ENCODE peak calls at places on chromosomes 12 and 14, in nine cellular contexts. J is stimulated activated naive CD8-positive, alpha-beta T cell treated with anti-CD3 and anti-CD28 coated beads, Interleukin-15, Interleukin-2, amounts not matched to agents 100 U/mL and 50 U/mL, for 24 hours; M is stimulated activated CD4-positive, alpha-beta T cell treated with anti-CD3 and anti-CD28 coated beads, Interleukin-12 subunit alpha, Interleukin-12 subunit beta, amount 100 ng/mL, for 4 hours; E is RPMI7951; N is activated CD4-positive, alpha-beta T cell treated with anti-CD3 and anti-CD28 coated beads for 24 hours; T is tibial nerve; O is pancreas; K is fibroblast of lung; I is Peyer's patch. A is an unnamed sample.

GRCh38 chr12:49800421-49801140 is 27.6 kb downstream of the NCKAP5L start:
- DNase-seq in N (no peak), E (no peak), M (no peak), T (no peak), J (no peak), I (no peak), K (no peak), O (no peak), A (no peak)

GRCh38 chr12:90399317-90399716 is 555.7 kb downstream of the CCER1 start:
- DNase-seq in E (no peak), T (no peak), J (no peak), K (peak), N (no peak), M (no peak), O (no peak), I (no peak), A (no peak)

GRCh38 chr14:80455031-80455430 is 243.7 kb upstream of the DIO2 start:
- DNase-seq in E (no peak), N (no peak), K (no peak), J (no peak), T (no peak), O (no peak), M (no peak), I (no peak), A (no peak)

GRCh38 chr14:24311837-24312615 is 724 bp downstream of the LTB4R start:
- DNase-seq in O (no peak), M (no peak), J (no peak), T (no peak), K (no peak), I (no peak), E (no peak), N (no peak), A (no peak)

GRCh38 chr12:67697443-67697842 is 48.9 kb downstream of the DYRK2 start:
- DNase-seq in T (no peak), K (peak), N (no peak), M (no peak), E (peak), O (no peak), J (no peak), I (no peak), A (no peak)

GRCh38 chr12:25249951-25250738 is 584 bp downstream of the KRAS start:
- DNase-seq in E (peak), N (peak), J (peak), I (peak), T (peak), K (peak), M (peak), O (peak), A (peak)

GRCh38 chr14:92540472-92541048 is 27.0 kb downstream of the RIN3 start:
- DNase-seq in N (no peak), E (peak), J (no peak), O (peak), T (peak), I (peak), K (peak), M (no peak), A (peak)

GRCh38 chr12:74242088-74242487 is 295.5 kb upstream of the ATXN7L3B start:
- DNase-seq in T (no peak), J (no peak), M (no peak), E (no peak), O (no peak), N (no peak), K (no peak), I (no peak), A (no peak)

GRCh38 chr14:100769035-100769939 is 42.6 kb downstream of the DLK1 start:
- DNase-seq in E (no peak), M (no peak), J (no peak), K (no peak), T (no peak), I (no peak), O (no peak), N (no peak), A (no peak)

GRCh38 chr12:46786774-46787173 is 39.0 kb downstream of the SLC38A4 start:
- DNase-seq in O (no peak), E (peak), J (no peak), K (peak), N (no peak), I (no peak), M (no peak), T (no peak), A (no peak)